ENCODE peak calls at places on chromosomes 5 and 9, in nine cellular contexts. One of them, this sample, is unnamed.

GRCh38 chr5:132821791-132822190 is 8.7 kb downstream of the SHROOM1 start:
- DNase-seq in NCI-H1092 treated with DMSO at 0.1 percent for 48 hours: peak; percentile 51
- DNase-seq in Right ventricle myocardium inferior: no peak
- DNase-seq in naive thymus-derived CD8-positive, alpha-beta T cell: no peak
- DNase-seq in dermis microvascular lymphatic vessel endothelial cell: no peak
- DNase-seq in bronchial epithelial cell: no peak
- DNase-seq in central memory CD8-positive, alpha-beta T cell: no peak
- DNase-seq in EL: no peak
- DNase-seq in fibroblast of mammary gland: peak; percentile 67
- DNase-seq in this sample: no peak

GRCh38 chr9:106307670-106308069 is 555.3 kb upstream of the ZNF462 start:
- DNase-seq in NCI-H1092 treated with DMSO at 0.1 percent for 48 hours: no peak
- DNase-seq in Right ventricle myocardium inferior: no peak
- DNase-seq in naive thymus-derived CD8-positive, alpha-beta T cell: no peak
- DNase-seq in dermis microvascular lymphatic vessel endothelial cell: no peak
- DNase-seq in bronchial epithelial cell: peak; percentile 52
- DNase-seq in central memory CD8-positive, alpha-beta T cell: no peak
- DNase-seq in EL: no peak
- DNase-seq in fibroblast of mammary gland: peak; percentile 6
- DNase-seq in this sample: no peak

GRCh38 chr9:123597926-123598556 is 242.0 kb downstream of the CRB2 start:
- DNase-seq in NCI-H1092 treated with DMSO at 0.1 percent for 48 hours: peak; percentile 45
- DNase-seq in Right ventricle myocardium inferior: no peak
- DNase-seq in naive thymus-derived CD8-positive, alpha-beta T cell: no peak
- DNase-seq in dermis microvascular lymphatic vessel endothelial cell: no peak
- DNase-seq in bronchial epithelial cell: no peak
- DNase-seq in central memory CD8-positive, alpha-beta T cell: no peak
- DNase-seq in EL: no peak
- DNase-seq in fibroblast of mammary gland: no peak
- DNase-seq in this sample: no peak

GRCh38 chr9:98657897-98658296 is 50.8 kb downstream of the GABBR2 start:
- DNase-seq in NCI-H1092 treated with DMSO at 0.1 percent for 48 hours: no peak
- DNase-seq in Right ventricle myocardium inferior: no peak
- DNase-seq in naive thymus-derived CD8-positive, alpha-beta T cell: no peak
- DNase-seq in dermis microvascular lymphatic vessel endothelial cell: no peak
- DNase-seq in bronchial epithelial cell: peak; percentile 85
- DNase-seq in central memory CD8-positive, alpha-beta T cell: no peak
- DNase-seq in EL: peak; percentile 66
- DNase-seq in fibroblast of mammary gland: peak; percentile 61
- DNase-seq in this sample: no peak

GRCh38 chr5:78659714-78660113 is 11.1 kb upstream of the LHFPL2 start:
- DNase-seq in NCI-H1092 treated with DMSO at 0.1 percent for 48 hours: no peak
- DNase-seq in Right ventricle myocardium inferior: no peak
- DNase-seq in naive thymus-derived CD8-positive, alpha-beta T cell: no peak
- DNase-seq in dermis microvascular lymphatic vessel endothelial cell: no peak
- DNase-seq in bronchial epithelial cell: no peak
- DNase-seq in central memory CD8-positive, alpha-beta T cell: no peak
- DNase-seq in EL: no peak
- DNase-seq in fibroblast of mammary gland: peak; percentile 48
- DNase-seq in this sample: no peak

GRCh38 chr9:28770226-28770625 is 1196.9 kb upstream of the C9orf72 start:
- DNase-seq in NCI-H1092 treated with DMSO at 0.1 percent for 48 hours: no peak
- DNase-seq in Right ventricle myocardium inferior: no peak
- DNase-seq in naive thymus-derived CD8-positive, alpha-beta T cell: no peak
- DNase-seq in dermis microvascular lymphatic vessel endothelial cell: no peak
- DNase-seq in bronchial epithelial cell: no peak
- DNase-seq in central memory CD8-positive, alpha-beta T cell: no peak
- DNase-seq in EL: no peak
- DNase-seq in fibroblast of mammary gland: no peak
- DNase-seq in this sample: no peak

GRCh38 chr9:128550226-128550625 is 2.2 kb upstream of the SPTAN1 start:
- DNase-seq in NCI-H1092 treated with DMSO at 0.1 percent for 48 hours: no peak
- DNase-seq in Right ventricle myocardium inferior: no peak
- DNase-seq in naive thymus-derived CD8-positive, alpha-beta T cell: no peak
- DNase-seq in dermis microvascular lymphatic vessel endothelial cell: no peak
- DNase-seq in bronchial epithelial cell: no peak
- DNase-seq in central memory CD8-positive, alpha-beta T cell: no peak
- DNase-seq in EL: no peak
- DNase-seq in fibroblast of mammary gland: no peak
- DNase-seq in this sample: no peak

GRCh38 chr9:124735121-124735520 is 36.0 kb downstream of the NR6A1 start:
- DNase-seq in NCI-H1092 treated with DMSO at 0.1 percent for 48 hours: no peak
- DNase-seq in Right ventricle myocardium inferior: no peak
- DNase-seq in naive thymus-derived CD8-positive, alpha-beta T cell: no peak
- DNase-seq in dermis microvascular lymphatic vessel endothelial cell: no peak
- DNase-seq in bronchial epithelial cell: peak; percentile 66
- DNase-seq in central memory CD8-positive, alpha-beta T cell: no peak
- DNase-seq in EL: peak; percentile 68
- DNase-seq in fibroblast of mammary gland: peak; percentile 47
- DNase-seq in this sample: no peak

GRCh38 chr5:138352071-138352721 is at the start of gene KDM3B:
- DNase-seq in NCI-H1092 treated with DMSO at 0.1 percent for 48 hours: peak; percentile 60
- DNase-seq in Right ventricle myocardium inferior: peak; percentile 93
- DNase-seq in naive thymus-derived CD8-positive, alpha-beta T cell: peak; percentile 91
- DNase-seq in dermis microvascular lymphatic vessel endothelial cell: peak; percentile 60
- DNase-seq in bronchial epithelial cell: peak; percentile 58
- DNase-seq in central memory CD8-positive, alpha-beta T cell: peak; percentile 94
- DNase-seq in EL: peak; percentile 85
- DNase-seq in fibroblast of mammary gland: peak; percentile 84
- DNase-seq in this sample: peak; percentile 91

GRCh38 chr9:111039203-111039907 is 1.1 kb upstream of the LPAR1 start:
- DNase-seq in NCI-H1092 treated with DMSO at 0.1 percent for 48 hours: no peak
- DNase-seq in Right ventricle myocardium inferior: no peak
- DNase-seq in naive thymus-derived CD8-positive, alpha-beta T cell: no peak
- DNase-seq in dermis microvascular lymphatic vessel endothelial cell: no peak
- DNase-seq in bronchial epithelial cell: peak; percentile 34
- DNase-seq in central memory CD8-positive, alpha-beta T cell: no peak
- DNase-seq in EL: no peak
- DNase-seq in fibroblast of mammary gland: no peak
- DNase-seq in this sample: no peak

GRCh38 chr9:117184173-117184572 is 230.7 kb downstream of the ASTN2 start:
- DNase-seq in NCI-H1092 treated with DMSO at 0.1 percent for 48 hours: no peak
- DNase-seq in Right ventricle myocardium inferior: no peak
- DNase-seq in naive thymus-derived CD8-positive, alpha-beta T cell: no peak
- DNase-seq in dermis microvascular lymphatic vessel endothelial cell: no peak
- DNase-seq in bronchial epithelial cell: no peak
- DNase-seq in central memory CD8-positive, alpha-beta T cell: no peak
- DNase-seq in EL: no peak
- DNase-seq in fibroblast of mammary gland: no peak
- DNase-seq in this sample: no peak

GRCh38 chr9:16864741-16865434 is 5.6 kb downstream of the BNC2 start:
- DNase-seq in NCI-H1092 treated with DMSO at 0.1 percent for 48 hours: no peak
- DNase-seq in Right ventricle myocardium inferior: no peak
- DNase-seq in naive thymus-derived CD8-positive, alpha-beta T cell: no peak
- DNase-seq in dermis microvascular lymphatic vessel endothelial cell: no peak
- DNase-seq in bronchial epithelial cell: no peak
- DNase-seq in central memory CD8-positive, alpha-beta T cell: no peak
- DNase-seq in EL: peak; percentile 61
- DNase-seq in fibroblast of mammary gland: peak; percentile 81
- DNase-seq in this sample: no peak

GRCh38 chr5:98334946-98335345 is 438.5 kb upstream of the RGMB start:
- DNase-seq in NCI-H1092 treated with DMSO at 0.1 percent for 48 hours: no peak
- DNase-seq in Right ventricle myocardium inferior: no peak
- DNase-seq in naive thymus-derived CD8-positive, alpha-beta T cell: no peak
- DNase-seq in dermis microvascular lymphatic vessel endothelial cell: no peak
- DNase-seq in bronchial epithelial cell: no peak
- DNase-seq in central memory CD8-positive, alpha-beta T cell: no peak
- DNase-seq in EL: no peak
- DNase-seq in fibroblast of mammary gland: no peak
- DNase-seq in this sample: no peak

GRCh38 chr9:130556396-130557076 is 22.8 kb upstream of the FUBP3 start:
- DNase-seq in NCI-H1092 treated with DMSO at 0.1 percent for 48 hours: no peak
- DNase-seq in Right ventricle myocardium inferior: no peak
- DNase-seq in naive thymus-derived CD8-positive, alpha-beta T cell: no peak
- DNase-seq in dermis microvascular lymphatic vessel endothelial cell: no peak
- DNase-seq in bronchial epithelial cell: no peak
- DNase-seq in central memory CD8-positive, alpha-beta T cell: no peak
- DNase-seq in EL: no peak
- DNase-seq in fibroblast of mammary gland: no peak
- DNase-seq in this sample: no peak

GRCh38 chr5:140043508-140043872 is 391 bp upstream of the NRG2 start:
- DNase-seq in NCI-H1092 treated with DMSO at 0.1 percent for 48 hours: no peak
- DNase-seq in Right ventricle myocardium inferior: peak; percentile 46
- DNase-seq in naive thymus-derived CD8-positive, alpha-beta T cell: no peak
- DNase-seq in dermis microvascular lymphatic vessel endothelial cell: no peak
- DNase-seq in bronchial epithelial cell: no peak
- DNase-seq in central memory CD8-positive, alpha-beta T cell: no peak
- DNase-seq in EL: peak; percentile 38
- DNase-seq in fibroblast of mammary gland: peak; percentile 3
- DNase-seq in this sample: no peak

GRCh38 chr5:132059696-132060500 is 557 bp upstream of the IL3 start:
- DNase-seq in NCI-H1092 treated with DMSO at 0.1 percent for 48 hours: no peak
- DNase-seq in Right ventricle myocardium inferior: no peak
- DNase-seq in naive thymus-derived CD8-positive, alpha-beta T cell: no peak
- DNase-seq in dermis microvascular lymphatic vessel endothelial cell: no peak
- DNase-seq in bronchial epithelial cell: no peak
- DNase-seq in central memory CD8-positive, alpha-beta T cell: peak; percentile 8
- DNase-seq in EL: no peak
- DNase-seq in fibroblast of mammary gland: no peak
- DNase-seq in this sample: no peak

GRCh38 chr5:18745591-18745987 is 1111.3 kb downstream of the TAF11L14 start:
- DNase-seq in NCI-H1092 treated with DMSO at 0.1 percent for 48 hours: peak; percentile 81
- DNase-seq in Right ventricle myocardium inferior: no peak
- DNase-seq in naive thymus-derived CD8-positive, alpha-beta T cell: no peak
- DNase-seq in dermis microvascular lymphatic vessel endothelial cell: no peak
- DNase-seq in bronchial epithelial cell: no peak
- DNase-seq in central memory CD8-positive, alpha-beta T cell: no peak
- DNase-seq in EL: no peak
- DNase-seq in fibroblast of mammary gland: peak; percentile 3
- DNase-seq in this sample: no peak

GRCh38 chr9:93002700-93003099 is 55.4 kb downstream of the FGD3 start:
- DNase-seq in NCI-H1092 treated with DMSO at 0.1 percent for 48 hours: no peak
- DNase-seq in Right ventricle myocardium inferior: no peak
- DNase-seq in naive thymus-derived CD8-positive, alpha-beta T cell: no peak
- DNase-seq in dermis microvascular lymphatic vessel endothelial cell: no peak
- DNase-seq in bronchial epithelial cell: no peak
- DNase-seq in central memory CD8-positive, alpha-beta T cell: no peak
- DNase-seq in EL: no peak
- DNase-seq in fibroblast of mammary gland: no peak
- DNase-seq in this sample: no peak

GRCh38 chr5:62460578-62460983 is 48.0 kb downstream of the IPO11 start:
- DNase-seq in NCI-H1092 treated with DMSO at 0.1 percent for 48 hours: no peak
- DNase-seq in Right ventricle myocardium inferior: no peak
- DNase-seq in naive thymus-derived CD8-positive, alpha-beta T cell: no peak
- DNase-seq in dermis microvascular lymphatic vessel endothelial cell: peak; percentile 64
- DNase-seq in bronchial epithelial cell: peak; percentile 42
- DNase-seq in central memory CD8-positive, alpha-beta T cell: no peak
- DNase-seq in EL: peak; percentile 48
- DNase-seq in fibroblast of mammary gland: peak; percentile 70
- DNase-seq in this sample: no peak

GRCh38 chr9:93958875-93959682 is 3.9 kb upstream of the BARX1 start:
- DNase-seq in NCI-H1092 treated with DMSO at 0.1 percent for 48 hours: no peak
- DNase-seq in Right ventricle myocardium inferior: peak; percentile 62
- DNase-seq in naive thymus-derived CD8-positive, alpha-beta T cell: no peak
- DNase-seq in dermis microvascular lymphatic vessel endothelial cell: no peak
- DNase-seq in bronchial epithelial cell: no peak
- DNase-seq in central memory CD8-positive, alpha-beta T cell: no peak
- DNase-seq in EL: peak; percentile 31
- DNase-seq in fibroblast of mammary gland: peak; percentile 32
- DNase-seq in this sample: no peak

GRCh38 chr9:135241381-135242380 is 154.2 kb downstream of the OLFM1 start:
- DNase-seq in NCI-H1092 treated with DMSO at 0.1 percent for 48 hours: no peak
- DNase-seq in Right ventricle myocardium inferior: peak; percentile 40
- DNase-seq in naive thymus-derived CD8-positive, alpha-beta T cell: no peak
- DNase-seq in dermis microvascular lymphatic vessel endothelial cell: no peak
- DNase-seq in bronchial epithelial cell: no peak
- DNase-seq in central memory CD8-positive, alpha-beta T cell: no peak
- DNase-seq in EL: no peak
- DNase-seq in fibroblast of mammary gland: no peak
- DNase-seq in this sample: peak; percentile 10

GRCh38 chr5:113293068-113293571 is 141.7 kb downstream of the TSSK1B start:
- DNase-seq in NCI-H1092 treated with DMSO at 0.1 percent for 48 hours: no peak
- DNase-seq in Right ventricle myocardium inferior: no peak
- DNase-seq in naive thymus-derived CD8-positive, alpha-beta T cell: no peak
- DNase-seq in dermis microvascular lymphatic vessel endothelial cell: no peak
- DNase-seq in bronchial epithelial cell: peak; percentile 25
- DNase-seq in central memory CD8-positive, alpha-beta T cell: no peak
- DNase-seq in EL: no peak
- DNase-seq in fibroblast of mammary gland: no peak
- DNase-seq in this sample: no peak

GRCh38 chr5:94440015-94440414 is 178.4 kb downstream of the KIAA0825 start:
- DNase-seq in NCI-H1092 treated with DMSO at 0.1 percent for 48 hours: no peak
- DNase-seq in Right ventricle myocardium inferior: no peak
- DNase-seq in naive thymus-derived CD8-positive, alpha-beta T cell: no peak
- DNase-seq in dermis microvascular lymphatic vessel endothelial cell: no peak
- DNase-seq in bronchial epithelial cell: no peak
- DNase-seq in central memory CD8-positive, alpha-beta T cell: no peak
- DNase-seq in EL: no peak
- DNase-seq in fibroblast of mammary gland: no peak
- DNase-seq in this sample: no peak

GRCh38 chr9:134218230-134218629 is 53.9 kb upstream of the RNU6ATAC start:
- DNase-seq in NCI-H1092 treated with DMSO at 0.1 percent for 48 hours: no peak
- DNase-seq in Right ventricle myocardium inferior: no peak
- DNase-seq in naive thymus-derived CD8-positive, alpha-beta T cell: no peak
- DNase-seq in dermis microvascular lymphatic vessel endothelial cell: no peak
- DNase-seq in bronchial epithelial cell: no peak
- DNase-seq in central memory CD8-positive, alpha-beta T cell: no peak
- DNase-seq in EL: no peak
- DNase-seq in fibroblast of mammary gland: no peak
- DNase-seq in this sample: peak; percentile 26

GRCh38 chr9:130235558-130236435 is 29.8 kb upstream of the HMCN2 start:
- DNase-seq in NCI-H1092 treated with DMSO at 0.1 percent for 48 hours: peak; percentile 44
- DNase-seq in Right ventricle myocardium inferior: peak; percentile 89
- DNase-seq in naive thymus-derived CD8-positive, alpha-beta T cell: peak; percentile 39
- DNase-seq in dermis microvascular lymphatic vessel endothelial cell: peak; percentile 24
- DNase-seq in bronchial epithelial cell: no peak
- DNase-seq in central memory CD8-positive, alpha-beta T cell: peak; percentile 54
- DNase-seq in EL: peak; percentile 57
- DNase-seq in fibroblast of mammary gland: peak; percentile 52
- DNase-seq in this sample: peak; percentile 85

GRCh38 chr9:95073042-95073607 is 244.4 kb downstream of the FANCC start:
- DNase-seq in NCI-H1092 treated with DMSO at 0.1 percent for 48 hours: no peak
- DNase-seq in Right ventricle myocardium inferior: no peak
- DNase-seq in naive thymus-derived CD8-positive, alpha-beta T cell: no peak
- DNase-seq in dermis microvascular lymphatic vessel endothelial cell: no peak
- DNase-seq in bronchial epithelial cell: no peak
- DNase-seq in central memory CD8-positive, alpha-beta T cell: no peak
- DNase-seq in EL: no peak
- DNase-seq in fibroblast of mammary gland: peak; percentile 35
- DNase-seq in this sample: no peak

GRCh38 chr5:67404261-67405100 is 207.9 kb upstream of the CD180 start:
- DNase-seq in NCI-H1092 treated with DMSO at 0.1 percent for 48 hours: no peak
- DNase-seq in Right ventricle myocardium inferior: no peak
- DNase-seq in naive thymus-derived CD8-positive, alpha-beta T cell: no peak
- DNase-seq in dermis microvascular lymphatic vessel endothelial cell: peak; percentile 33
- DNase-seq in bronchial epithelial cell: peak; percentile 89
- DNase-seq in central memory CD8-positive, alpha-beta T cell: no peak
- DNase-seq in EL: peak; percentile 4
- DNase-seq in fibroblast of mammary gland: peak; percentile 72
- DNase-seq in this sample: no peak

GRCh38 chr5:105172918-105173317 is 1610.3 kb upstream of the NUDT12 start:
- DNase-seq in NCI-H1092 treated with DMSO at 0.1 percent for 48 hours: no peak
- DNase-seq in Right ventricle myocardium inferior: no peak
- DNase-seq in naive thymus-derived CD8-positive, alpha-beta T cell: no peak
- DNase-seq in dermis microvascular lymphatic vessel endothelial cell: no peak
- DNase-seq in bronchial epithelial cell: no peak
- DNase-seq in central memory CD8-positive, alpha-beta T cell: no peak
- DNase-seq in EL: no peak
- DNase-seq in fibroblast of mammary gland: no peak
- DNase-seq in this sample: no peak

GRCh38 chr9:32867601-32868204 is 84.4 kb downstream of the TMEM215 start:
- DNase-seq in NCI-H1092 treated with DMSO at 0.1 percent for 48 hours: no peak
- DNase-seq in Right ventricle myocardium inferior: no peak
- DNase-seq in naive thymus-derived CD8-positive, alpha-beta T cell: no peak
- DNase-seq in dermis microvascular lymphatic vessel endothelial cell: no peak
- DNase-seq in bronchial epithelial cell: no peak
- DNase-seq in central memory CD8-positive, alpha-beta T cell: no peak
- DNase-seq in EL: no peak
- DNase-seq in fibroblast of mammary gland: no peak
- DNase-seq in this sample: no peak

GRCh38 chr9:114282104-114282485 is 40.8 kb upstream of the ORM1 start:
- DNase-seq in NCI-H1092 treated with DMSO at 0.1 percent for 48 hours: no peak
- DNase-seq in Right ventricle myocardium inferior: no peak
- DNase-seq in naive thymus-derived CD8-positive, alpha-beta T cell: no peak
- DNase-seq in dermis microvascular lymphatic vessel endothelial cell: no peak
- DNase-seq in bronchial epithelial cell: no peak
- DNase-seq in central memory CD8-positive, alpha-beta T cell: no peak
- DNase-seq in EL: no peak
- DNase-seq in fibroblast of mammary gland: no peak
- DNase-seq in this sample: no peak

GRCh38 chr5:159531554-159532105 is 201.3 kb upstream of the IL12B start:
- DNase-seq in NCI-H1092 treated with DMSO at 0.1 percent for 48 hours: no peak
- DNase-seq in Right ventricle myocardium inferior: no peak
- DNase-seq in naive thymus-derived CD8-positive, alpha-beta T cell: no peak
- DNase-seq in dermis microvascular lymphatic vessel endothelial cell: no peak
- DNase-seq in bronchial epithelial cell: no peak
- DNase-seq in central memory CD8-positive, alpha-beta T cell: no peak
- DNase-seq in EL: no peak
- DNase-seq in fibroblast of mammary gland: no peak
- DNase-seq in this sample: no peak